ENCODE peak calls at places on chromosomes 12 and 14, in five cellular contexts. One of them, this sample, is unnamed.

GRCh38 chr12:26566670-26567069 is 266.3 kb downstream of the ITPR2 start:
- DNase-seq in ecto neural progenitor cell: no peak
- DNase-seq in HTR-8/SVneo: no peak
- DNase-seq in HuH-7: no peak
- DNase-seq in KG1: no peak
- DNase-seq in this sample: peak; percentile 33

GRCh38 chr14:33914676-33915516 is 36.0 kb downstream of the EGLN3 start:
- DNase-seq in KG1: no peak
- DNase-seq in HuH-7: no peak
- DNase-seq in ecto neural progenitor cell: no peak
- DNase-seq in HTR-8/SVneo: peak; percentile 58
- DNase-seq in this sample: peak; percentile 14

GRCh38 chr14:95862243-95862642 is 14.4 kb upstream of the TUNAR start:
- DNase-seq in KG1: no peak
- DNase-seq in HTR-8/SVneo: no peak
- DNase-seq in ecto neural progenitor cell: no peak
- DNase-seq in HuH-7: no peak
- DNase-seq in this sample: peak; percentile 12

GRCh38 chr12:104692335-104693218 is 235.8 kb downstream of the CHST11 start:
- DNase-seq in ecto neural progenitor cell: no peak
- DNase-seq in HuH-7: no peak
- DNase-seq in KG1: no peak
- DNase-seq in HTR-8/SVneo: no peak
- DNase-seq in this sample: no peak

GRCh38 chr12:123384318-123384993 is 524 bp downstream of the KMT5A start:
- DNase-seq in HTR-8/SVneo: no peak
- DNase-seq in ecto neural progenitor cell: peak; percentile 71
- DNase-seq in HuH-7: no peak
- DNase-seq in KG1: peak; percentile 21
- DNase-seq in this sample: no peak

GRCh38 chr14:96400495-96400894 is 8.6 kb downstream of the AK7 start:
- DNase-seq in KG1: no peak
- DNase-seq in HuH-7: no peak
- DNase-seq in HTR-8/SVneo: no peak
- DNase-seq in ecto neural progenitor cell: peak; percentile 17
- DNase-seq in this sample: no peak

GRCh38 chr12:6778212-6778570 is 5.9 kb downstream of the LAG3 start:
- DNase-seq in ecto neural progenitor cell: peak; percentile 75
- DNase-seq in HTR-8/SVneo: no peak
- DNase-seq in KG1: no peak
- DNase-seq in HuH-7: no peak
- DNase-seq in this sample: no peak

GRCh38 chr14:54772451-54772881 is 130.2 kb downstream of the GCH1 start:
- DNase-seq in HuH-7: no peak
- DNase-seq in ecto neural progenitor cell: no peak
- DNase-seq in KG1: no peak
- DNase-seq in HTR-8/SVneo: peak; percentile 53
- DNase-seq in this sample: peak; percentile 59

GRCh38 chr14:79278798-79279644 is 932.3 kb downstream of the DIO2 start:
- DNase-seq in KG1: no peak
- DNase-seq in HuH-7: peak; percentile 52
- DNase-seq in HTR-8/SVneo: peak; percentile 72
- DNase-seq in ecto neural progenitor cell: peak; percentile 95
- DNase-seq in this sample: peak; percentile 92

GRCh38 chr14:75825147-75825592 is 156.6 kb downstream of the TGFB3 start:
- DNase-seq in HTR-8/SVneo: no peak
- DNase-seq in KG1: no peak
- DNase-seq in ecto neural progenitor cell: no peak
- DNase-seq in HuH-7: no peak
- DNase-seq in this sample: no peak

GRCh38 chr12:232731-233614 is 19.0 kb upstream of the SLC6A12 start:
- DNase-seq in HTR-8/SVneo: no peak
- DNase-seq in HuH-7: no peak
- DNase-seq in KG1: no peak
- DNase-seq in ecto neural progenitor cell: peak; percentile 60
- DNase-seq in this sample: no peak

GRCh38 chr12:80353254-80353653 is 90.8 kb upstream of the PTPRQ start:
- DNase-seq in KG1: no peak
- DNase-seq in HTR-8/SVneo: no peak
- DNase-seq in HuH-7: peak; percentile 20
- DNase-seq in ecto neural progenitor cell: no peak
- DNase-seq in this sample: peak; percentile 22

GRCh38 chr12:39161686-39162085 is 256.3 kb upstream of the CPNE8 start:
- DNase-seq in HuH-7: no peak
- DNase-seq in ecto neural progenitor cell: no peak
- DNase-seq in HTR-8/SVneo: no peak
- DNase-seq in KG1: no peak
- DNase-seq in this sample: no peak

GRCh38 chr12:98422809-98423208 is 92.6 kb upstream of the TMPO start:
- DNase-seq in HuH-7: no peak
- DNase-seq in HTR-8/SVneo: no peak
- DNase-seq in ecto neural progenitor cell: no peak
- DNase-seq in KG1: no peak
- DNase-seq in this sample: no peak

This sample was measured in IMR-90.